ENCODE peak calls at places on chromosomes 11 and 22, in five cellular contexts. One of them, this sample, is unnamed.

GRCh38 chr22:49179175-49179574 is 648.5 kb downstream of the BRD1 start:
- DNase-seq in NCI-H1092 treated with DMSO at 0.1 percent for 48 hours: peak
- DNase-seq in stimulated activated CD4-positive, alpha-beta T cell treated with anti-CD3 and anti-CD28 coated beads, Interleukin-1b, Interleukin-23, amount 100 ng/mL, for 24 hours: no peak
- DNase-seq in anterior cingulate cortex: no peak
- DNase-seq in non-pigmented ciliary epithelial cell: no peak
- DNase-seq in this sample: no peak

GRCh38 chr22:45006873-45007246 is 2.9 kb downstream of the PHF21B start:
- DNase-seq in non-pigmented ciliary epithelial cell: no peak
- DNase-seq in anterior cingulate cortex: no peak
- DNase-seq in stimulated activated CD4-positive, alpha-beta T cell treated with anti-CD3 and anti-CD28 coated beads, Interleukin-1b, Interleukin-23, amount 100 ng/mL, for 24 hours: no peak
- DNase-seq in NCI-H1092 treated with DMSO at 0.1 percent for 48 hours: no peak
- DNase-seq in this sample: no peak

GRCh38 chr11:19345848-19346681 is 105.3 kb upstream of the E2F8 start:
- DNase-seq in anterior cingulate cortex: peak
- DNase-seq in non-pigmented ciliary epithelial cell: no peak
- DNase-seq in stimulated activated CD4-positive, alpha-beta T cell treated with anti-CD3 and anti-CD28 coated beads, Interleukin-1b, Interleukin-23, amount 100 ng/mL, for 24 hours: no peak
- DNase-seq in NCI-H1092 treated with DMSO at 0.1 percent for 48 hours: peak
- DNase-seq in this sample: peak

GRCh38 chr22:39207141-39208012 is 37.4 kb downstream of the PDGFB start:
- DNase-seq in non-pigmented ciliary epithelial cell: no peak
- DNase-seq in stimulated activated CD4-positive, alpha-beta T cell treated with anti-CD3 and anti-CD28 coated beads, Interleukin-1b, Interleukin-23, amount 100 ng/mL, for 24 hours: no peak
- DNase-seq in NCI-H1092 treated with DMSO at 0.1 percent for 48 hours: no peak
- DNase-seq in anterior cingulate cortex: no peak
- DNase-seq in this sample: no peak

GRCh38 chr11:2867142-2867541 is 18.4 kb downstream of the CDKN1C start:
- DNase-seq in anterior cingulate cortex: no peak
- DNase-seq in non-pigmented ciliary epithelial cell: no peak
- DNase-seq in NCI-H1092 treated with DMSO at 0.1 percent for 48 hours: no peak
- DNase-seq in stimulated activated CD4-positive, alpha-beta T cell treated with anti-CD3 and anti-CD28 coated beads, Interleukin-1b, Interleukin-23, amount 100 ng/mL, for 24 hours: no peak
- DNase-seq in this sample: no peak

GRCh38 chr22:47034076-47034808 is 271.8 kb downstream of the TBC1D22A start:
- DNase-seq in non-pigmented ciliary epithelial cell: no peak
- DNase-seq in stimulated activated CD4-positive, alpha-beta T cell treated with anti-CD3 and anti-CD28 coated beads, Interleukin-1b, Interleukin-23, amount 100 ng/mL, for 24 hours: no peak
- DNase-seq in NCI-H1092 treated with DMSO at 0.1 percent for 48 hours: no peak
- DNase-seq in anterior cingulate cortex: no peak
- DNase-seq in this sample: no peak

GRCh38 chr11:102318469-102318868 is 1.2 kb downstream of the BIRC3 start:
- DNase-seq in NCI-H1092 treated with DMSO at 0.1 percent for 48 hours: no peak
- DNase-seq in stimulated activated CD4-positive, alpha-beta T cell treated with anti-CD3 and anti-CD28 coated beads, Interleukin-1b, Interleukin-23, amount 100 ng/mL, for 24 hours: peak
- DNase-seq in anterior cingulate cortex: no peak
- DNase-seq in non-pigmented ciliary epithelial cell: no peak
- DNase-seq in this sample: peak

GRCh38 chr11:126457817-126458216 is 102.3 kb downstream of the ST3GAL4 start:
- DNase-seq in NCI-H1092 treated with DMSO at 0.1 percent for 48 hours: no peak
- DNase-seq in stimulated activated CD4-positive, alpha-beta T cell treated with anti-CD3 and anti-CD28 coated beads, Interleukin-1b, Interleukin-23, amount 100 ng/mL, for 24 hours: no peak
- DNase-seq in non-pigmented ciliary epithelial cell: no peak
- DNase-seq in anterior cingulate cortex: no peak
- DNase-seq in this sample: no peak

GRCh38 chr11:130448416-130449068 is at the start of gene ADAMTS15:
- DNase-seq in stimulated activated CD4-positive, alpha-beta T cell treated with anti-CD3 and anti-CD28 coated beads, Interleukin-1b, Interleukin-23, amount 100 ng/mL, for 24 hours: peak
- DNase-seq in non-pigmented ciliary epithelial cell: no peak
- DNase-seq in NCI-H1092 treated with DMSO at 0.1 percent for 48 hours: peak
- DNase-seq in anterior cingulate cortex: peak
- DNase-seq in this sample: no peak

GRCh38 chr11:91608662-91609061 is 616.0 kb upstream of the FAT3 start:
- DNase-seq in non-pigmented ciliary epithelial cell: no peak
- DNase-seq in anterior cingulate cortex: no peak
- DNase-seq in NCI-H1092 treated with DMSO at 0.1 percent for 48 hours: peak
- DNase-seq in stimulated activated CD4-positive, alpha-beta T cell treated with anti-CD3 and anti-CD28 coated beads, Interleukin-1b, Interleukin-23, amount 100 ng/mL, for 24 hours: no peak
- DNase-seq in this sample: no peak

GRCh38 chr11:128627666-128628342 is 40.4 kb upstream of the ETS1 start:
- DNase-seq in anterior cingulate cortex: no peak
- DNase-seq in NCI-H1092 treated with DMSO at 0.1 percent for 48 hours: no peak
- DNase-seq in stimulated activated CD4-positive, alpha-beta T cell treated with anti-CD3 and anti-CD28 coated beads, Interleukin-1b, Interleukin-23, amount 100 ng/mL, for 24 hours: no peak
- DNase-seq in non-pigmented ciliary epithelial cell: no peak
- DNase-seq in this sample: peak

GRCh38 chr11:279966-280761 is 2.0 kb downstream of the NLRP6 start:
- DNase-seq in stimulated activated CD4-positive, alpha-beta T cell treated with anti-CD3 and anti-CD28 coated beads, Interleukin-1b, Interleukin-23, amount 100 ng/mL, for 24 hours: no peak
- DNase-seq in non-pigmented ciliary epithelial cell: no peak
- DNase-seq in NCI-H1092 treated with DMSO at 0.1 percent for 48 hours: no peak
- DNase-seq in anterior cingulate cortex: no peak
- DNase-seq in this sample: no peak

GRCh38 chr11:126588630-126589491 is 233.4 kb downstream of the ST3GAL4 start:
- DNase-seq in anterior cingulate cortex: no peak
- DNase-seq in non-pigmented ciliary epithelial cell: no peak
- DNase-seq in stimulated activated CD4-positive, alpha-beta T cell treated with anti-CD3 and anti-CD28 coated beads, Interleukin-1b, Interleukin-23, amount 100 ng/mL, for 24 hours: no peak
- DNase-seq in NCI-H1092 treated with DMSO at 0.1 percent for 48 hours: peak
- DNase-seq in this sample: no peak

GRCh38 chr11:134242376-134242775 is 10.8 kb downstream of the THYN1 start:
- DNase-seq in anterior cingulate cortex: no peak
- DNase-seq in stimulated activated CD4-positive, alpha-beta T cell treated with anti-CD3 and anti-CD28 coated beads, Interleukin-1b, Interleukin-23, amount 100 ng/mL, for 24 hours: no peak
- DNase-seq in NCI-H1092 treated with DMSO at 0.1 percent for 48 hours: no peak
- DNase-seq in non-pigmented ciliary epithelial cell: no peak
- DNase-seq in this sample: no peak

GRCh38 chr11:44950625-44951472 is at the start of gene TP53I11:
- DNase-seq in NCI-H1092 treated with DMSO at 0.1 percent for 48 hours: peak
- DNase-seq in non-pigmented ciliary epithelial cell: no peak
- DNase-seq in stimulated activated CD4-positive, alpha-beta T cell treated with anti-CD3 and anti-CD28 coated beads, Interleukin-1b, Interleukin-23, amount 100 ng/mL, for 24 hours: peak
- DNase-seq in anterior cingulate cortex: peak
- DNase-seq in this sample: no peak

GRCh38 chr11:132523929-132524328 is 1008.4 kb downstream of the OPCML start:
- DNase-seq in anterior cingulate cortex: no peak
- DNase-seq in stimulated activated CD4-positive, alpha-beta T cell treated with anti-CD3 and anti-CD28 coated beads, Interleukin-1b, Interleukin-23, amount 100 ng/mL, for 24 hours: no peak
- DNase-seq in NCI-H1092 treated with DMSO at 0.1 percent for 48 hours: no peak
- DNase-seq in non-pigmented ciliary epithelial cell: no peak
- DNase-seq in this sample: no peak

GRCh38 chr22:20438066-20438677 is 547 bp upstream of the SCARF2 start:
- DNase-seq in NCI-H1092 treated with DMSO at 0.1 percent for 48 hours: no peak
- DNase-seq in stimulated activated CD4-positive, alpha-beta T cell treated with anti-CD3 and anti-CD28 coated beads, Interleukin-1b, Interleukin-23, amount 100 ng/mL, for 24 hours: no peak
- DNase-seq in anterior cingulate cortex: no peak
- DNase-seq in non-pigmented ciliary epithelial cell: no peak
- DNase-seq in this sample: no peak

GRCh38 chr11:123800041-123800440 is 6.1 kb downstream of the OR6M1 start:
- DNase-seq in non-pigmented ciliary epithelial cell: no peak
- DNase-seq in stimulated activated CD4-positive, alpha-beta T cell treated with anti-CD3 and anti-CD28 coated beads, Interleukin-1b, Interleukin-23, amount 100 ng/mL, for 24 hours: no peak
- DNase-seq in NCI-H1092 treated with DMSO at 0.1 percent for 48 hours: no peak
- DNase-seq in anterior cingulate cortex: no peak
- DNase-seq in this sample: no peak

GRCh38 chr11:44817207-44817944 is 90.6 kb downstream of the TSPAN18 start:
- DNase-seq in anterior cingulate cortex: no peak
- DNase-seq in non-pigmented ciliary epithelial cell: no peak
- DNase-seq in stimulated activated CD4-positive, alpha-beta T cell treated with anti-CD3 and anti-CD28 coated beads, Interleukin-1b, Interleukin-23, amount 100 ng/mL, for 24 hours: no peak
- DNase-seq in NCI-H1092 treated with DMSO at 0.1 percent for 48 hours: no peak
- DNase-seq in this sample: no peak

GRCh38 chr11:108497317-108498045 is 703 bp downstream of the POGLUT3 start:
- DNase-seq in stimulated activated CD4-positive, alpha-beta T cell treated with anti-CD3 and anti-CD28 coated beads, Interleukin-1b, Interleukin-23, amount 100 ng/mL, for 24 hours: peak
- DNase-seq in anterior cingulate cortex: peak
- DNase-seq in non-pigmented ciliary epithelial cell: peak
- DNase-seq in NCI-H1092 treated with DMSO at 0.1 percent for 48 hours: peak
- DNase-seq in this sample: no peak

GRCh38 chr11:45921561-45922424 is 663 bp upstream of the LARGE2 start:
- DNase-seq in NCI-H1092 treated with DMSO at 0.1 percent for 48 hours: peak
- DNase-seq in non-pigmented ciliary epithelial cell: no peak
- DNase-seq in stimulated activated CD4-positive, alpha-beta T cell treated with anti-CD3 and anti-CD28 coated beads, Interleukin-1b, Interleukin-23, amount 100 ng/mL, for 24 hours: no peak
- DNase-seq in anterior cingulate cortex: no peak
- DNase-seq in this sample: no peak

GRCh38 chr11:69657456-69657910 is 16.5 kb downstream of the CCND1 start:
- DNase-seq in stimulated activated CD4-positive, alpha-beta T cell treated with anti-CD3 and anti-CD28 coated beads, Interleukin-1b, Interleukin-23, amount 100 ng/mL, for 24 hours: no peak
- DNase-seq in anterior cingulate cortex: no peak
- DNase-seq in non-pigmented ciliary epithelial cell: no peak
- DNase-seq in NCI-H1092 treated with DMSO at 0.1 percent for 48 hours: no peak
- DNase-seq in this sample: no peak

GRCh38 chr22:37254206-37254866 is 10.3 kb upstream of the RAC2 start:
- DNase-seq in stimulated activated CD4-positive, alpha-beta T cell treated with anti-CD3 and anti-CD28 coated beads, Interleukin-1b, Interleukin-23, amount 100 ng/mL, for 24 hours: no peak
- DNase-seq in non-pigmented ciliary epithelial cell: peak
- DNase-seq in anterior cingulate cortex: no peak
- DNase-seq in NCI-H1092 treated with DMSO at 0.1 percent for 48 hours: no peak
- DNase-seq in this sample: no peak

GRCh38 chr11:32029721-32030120 is 61.2 kb upstream of the RCN1 start:
- DNase-seq in NCI-H1092 treated with DMSO at 0.1 percent for 48 hours: no peak
- DNase-seq in anterior cingulate cortex: no peak
- DNase-seq in stimulated activated CD4-positive, alpha-beta T cell treated with anti-CD3 and anti-CD28 coated beads, Interleukin-1b, Interleukin-23, amount 100 ng/mL, for 24 hours: no peak
- DNase-seq in non-pigmented ciliary epithelial cell: no peak
- DNase-seq in this sample: no peak

GRCh38 chr11:81220166-81220895 is 1513.3 kb downstream of the FAM181B start:
- DNase-seq in stimulated activated CD4-positive, alpha-beta T cell treated with anti-CD3 and anti-CD28 coated beads, Interleukin-1b, Interleukin-23, amount 100 ng/mL, for 24 hours: no peak
- DNase-seq in NCI-H1092 treated with DMSO at 0.1 percent for 48 hours: no peak
- DNase-seq in anterior cingulate cortex: no peak
- DNase-seq in non-pigmented ciliary epithelial cell: no peak
- DNase-seq in this sample: no peak

GRCh38 chr11:129699711-129700304 is 115.8 kb upstream of the TMEM45B start:
- DNase-seq in stimulated activated CD4-positive, alpha-beta T cell treated with anti-CD3 and anti-CD28 coated beads, Interleukin-1b, Interleukin-23, amount 100 ng/mL, for 24 hours: no peak
- DNase-seq in non-pigmented ciliary epithelial cell: no peak
- DNase-seq in NCI-H1092 treated with DMSO at 0.1 percent for 48 hours: no peak
- DNase-seq in anterior cingulate cortex: no peak
- DNase-seq in this sample: no peak

This sample was measured in NAMALWA.